ENCODE peak calls at places on chromosomes 7 and 10, in five cellular contexts. R is transverse colon, C is adrenal gland, F is IMR-90, X is cardiac muscle cell. T is an unnamed sample. For H3K4me1, the result is how much of the 10 kb centered on the place peaks cover.

GRCh38 chr7:152862033-152862432 is 102.5 kb downstream of the ACTR3B start:
- DNase-seq in R (no peak), C (no peak), F (no peak), X (no peak), T (no peak)

GRCh38 chr10:88781206-88781605 is 21.3 kb upstream of the LIPM start:
- DNase-seq in R (no peak), C (no peak), F (no peak), X (no peak), T (no peak)

GRCh38 chr7:123410273-123410928 is 124.0 kb downstream of the IQUB start:
- DNase-seq in R (no peak), C (peak), F (no peak), X (no peak), T (no peak)

GRCh38 chr10:17249820-17250219 is 21.8 kb downstream of the VIM start:
- DNase-seq in R (no peak), C (no peak), F (peak), X (no peak), T (no peak)

GRCh38 chr7:20193242-20193777 is 23.9 kb downstream of the MACC1 start:
- DNase-seq in R (no peak), C (no peak), F (peak), X (no peak), T (no peak)

GRCh38 chr10:9608592-9608991 is 1409.1 kb upstream of the CELF2 start:
- DNase-seq in R (no peak), C (no peak), F (peak), X (peak), T (no peak)

GRCh38 chr10:33279276-33279675 is 55.2 kb downstream of the NRP1 start:
- DNase-seq in R (no peak), C (no peak), F (peak), X (no peak), T (no peak)

GRCh38 chr10:49081532-49082275 is 33.6 kb downstream of the VSTM4 start:
- DNase-seq in R (no peak), C (peak), F (peak), X (peak), T (no peak)

GRCh38 chr7:112137141-112138101 is 68.8 kb downstream of the DOCK4 start:
- DNase-seq in R (no peak), C (no peak), F (no peak), X (peak), T (no peak)

GRCh38 chr7:99531354-99531765 is 20.6 kb downstream of the FAM200A start:
- DNase-seq in R (no peak), C (no peak), F (no peak), X (no peak), T (no peak)
- H3K4me3 ChIP-seq in R (no peak), C (no peak), F (no peak), X (no peak), T (no peak)

DNA sequence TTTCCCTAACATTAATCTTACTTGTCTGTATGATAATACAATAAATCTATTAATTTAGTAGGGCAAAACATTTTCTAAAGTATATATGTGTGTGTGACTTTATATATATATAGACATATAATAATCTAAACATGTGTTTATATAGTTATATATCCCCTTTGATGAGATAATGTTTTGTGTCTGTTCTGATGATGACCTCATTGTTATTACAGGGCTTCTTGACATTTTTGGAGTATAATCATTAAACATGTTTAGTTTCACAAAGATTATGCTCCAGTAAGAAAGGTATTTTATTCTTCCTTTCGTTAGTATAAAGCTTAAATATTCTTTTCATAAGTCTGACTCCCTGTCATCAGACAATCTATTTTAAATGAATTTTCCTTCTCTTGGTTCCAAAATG is 62.3 kb upstream of the CABCOCO1 start:
- DNase-seq in R (no peak), C (no peak), F (peak), X (no peak), T (no peak)
- H3K27ac ChIP-seq in R (no peak), C (no peak), F (no peak), X (no peak), T (no peak)

DNA sequence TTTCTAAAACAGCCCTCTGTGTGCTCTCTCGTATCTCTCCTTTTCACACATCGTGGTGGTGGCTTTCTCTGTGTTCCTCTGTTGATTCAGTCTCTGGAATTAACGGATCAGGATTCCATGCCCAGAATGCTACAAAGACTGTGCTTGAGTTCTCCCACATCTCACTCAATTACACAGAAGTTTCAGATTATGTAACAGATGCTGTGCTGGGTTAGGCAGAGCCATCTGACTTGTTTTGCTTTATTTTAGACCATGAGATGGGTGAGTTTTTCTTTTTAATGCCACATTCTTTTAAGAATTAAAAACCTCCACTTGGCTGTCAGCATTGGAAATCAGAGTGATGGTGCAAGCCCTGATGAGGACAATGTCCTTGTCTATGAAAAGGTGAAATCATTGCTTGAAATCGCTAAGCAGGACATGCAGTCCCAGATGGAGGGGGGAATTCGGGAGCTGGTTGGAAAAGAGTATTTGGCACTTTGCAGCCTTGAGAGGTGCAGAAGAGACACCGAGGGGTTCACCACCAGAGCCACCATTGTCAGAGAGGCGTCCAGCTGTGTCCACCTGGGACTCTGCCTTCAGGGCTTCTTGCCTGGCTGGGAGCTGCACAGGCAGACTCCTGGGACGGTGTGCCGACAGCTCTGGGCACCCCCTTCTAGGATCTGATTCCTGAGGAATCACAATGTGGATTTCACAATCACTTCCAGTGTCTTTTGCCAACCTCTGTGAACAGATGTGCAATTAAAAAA is 80.4 kb downstream of the EGFR start:
- DNase-seq in R (no peak), C (no peak), F (peak), X (no peak), T (no peak)
- H3K4me1 ChIP-seq in R (under half), C (under half), F (under half), X (under half), T (under half)

GRCh38 chr7:74272305-74273038 is 16.7 kb upstream of the CLIP2 start:
- DNase-seq in R (peak), C (peak), F (peak), X (no peak), T (no peak)
- H3K4me3 ChIP-seq in R (no peak), C (no peak), F (no peak), X (no peak), T (no peak)

DNA sequence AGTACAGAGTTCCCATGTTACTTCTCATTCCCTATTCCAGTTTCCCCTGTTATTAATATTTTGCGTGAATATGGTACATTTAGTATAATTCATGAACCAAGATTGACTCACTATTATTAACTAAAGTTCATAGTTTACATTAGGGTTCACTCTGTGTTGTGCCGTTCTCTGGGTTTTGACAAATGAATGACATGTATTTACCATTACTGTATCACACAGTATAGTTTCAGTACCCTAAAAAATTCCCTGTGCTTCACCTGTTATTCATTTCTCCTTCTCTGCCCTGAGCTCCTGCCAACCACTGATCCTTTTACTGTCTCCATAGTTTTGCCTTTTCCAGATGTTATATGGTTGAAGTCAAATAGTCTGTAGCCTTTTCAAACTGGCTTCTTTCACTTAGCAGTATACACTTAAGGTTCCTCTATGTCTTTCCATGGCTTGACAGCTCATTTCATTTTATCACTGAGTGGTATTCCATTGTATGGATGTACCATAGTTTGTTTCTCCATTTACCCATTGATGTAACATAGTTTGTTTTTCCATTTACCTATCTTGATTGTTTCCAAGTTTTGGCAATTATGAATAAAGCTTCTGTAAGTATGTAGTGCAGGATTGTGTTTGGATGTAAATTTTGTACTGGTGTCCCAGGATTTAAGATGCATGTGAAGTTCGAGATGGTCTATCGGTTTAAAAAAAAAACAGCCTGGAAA is 58.8 kb downstream of the CDK14 start:
- DNase-seq in R (no peak), C (no peak), F (no peak), X (no peak), T (no peak)
- H3K27ac ChIP-seq in R (no peak), C (no peak), F (no peak), X (no peak), T (no peak)

GRCh38 chr10:4403638-4404252 is 422.3 kb upstream of the AKR1E2 start:
- DNase-seq in R (no peak), C (no peak), F (no peak), X (no peak), T (no peak)
- H3K4me1 ChIP-seq in R (under half), C (under half), F (under half), X (under half), T (under half)

GRCh38 chr7:81725496-81726117 is 44.2 kb downstream of the HGF start:
- DNase-seq in R (no peak), C (no peak), F (peak), X (no peak), T (no peak)
- H3K4me3 ChIP-seq in R (no peak), C (no peak), F (no peak), X (no peak), T (no peak)

GRCh38 chr10:102399217-102400021 is 3.9 kb downstream of the NFKB2 start:
- DNase-seq in R (peak), C (peak), F (peak), X (peak), T (peak)

GRCh38 chr10:102397222-102398171 is 2.0 kb downstream of the NFKB2 start:
- DNase-seq in R (no peak), C (no peak), F (no peak), X (no peak), T (no peak)

GRCh38 chr10:102396751-102397151 is 1.2 kb downstream of the NFKB2 start:
- DNase-seq in R (no peak), C (no peak), F (no peak), X (no peak), T (no peak)

GRCh38 chr10:102400061-102400460 is 4.6 kb downstream of the NFKB2 start:
- DNase-seq in R (no peak), C (no peak), F (no peak), X (no peak), T (no peak)

DNA sequence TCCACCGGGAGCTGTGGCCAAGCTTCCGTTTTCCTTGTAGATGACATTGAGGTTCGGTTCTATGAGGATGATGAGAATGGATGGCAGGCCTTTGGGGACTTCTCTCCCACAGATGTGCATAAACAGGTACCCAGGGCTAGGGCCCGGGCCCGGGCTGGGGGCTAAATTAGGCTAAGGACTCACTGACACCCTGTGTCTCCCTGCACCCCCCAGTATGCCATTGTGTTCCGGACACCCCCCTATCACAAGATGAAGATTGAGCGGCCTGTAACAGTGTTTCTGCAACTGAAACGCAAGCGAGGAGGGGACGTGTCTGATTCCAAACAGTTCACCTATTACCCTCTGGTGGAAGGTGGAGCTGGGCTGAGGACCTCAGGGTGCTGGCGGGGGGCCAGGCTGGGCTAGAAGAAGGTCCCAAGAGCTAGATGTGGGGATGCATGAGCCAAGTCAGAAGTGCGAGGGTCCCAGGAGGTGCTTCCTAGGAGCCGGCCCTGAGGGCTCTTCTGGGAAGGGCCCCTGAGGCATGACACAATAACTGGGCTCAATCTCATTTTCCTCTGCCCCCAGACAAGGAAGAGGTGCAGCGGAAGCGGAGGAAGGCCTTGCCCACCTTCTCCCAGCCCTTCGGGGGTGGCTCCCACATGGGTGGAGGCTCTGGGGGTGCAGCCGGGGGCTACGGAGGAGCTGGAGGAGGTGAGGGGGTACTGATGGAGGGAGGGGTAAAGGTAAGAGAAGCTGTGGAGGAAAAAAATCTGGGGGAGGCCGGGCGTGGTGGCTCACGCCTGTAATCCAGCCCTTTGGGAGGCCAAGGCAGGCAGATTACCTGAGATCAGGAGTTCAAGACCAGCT is 2.9 kb downstream of the NFKB2 start:
- DNase-seq in R (no peak), C (no peak), F (no peak), X (no peak), T (no peak)
- H3K27ac ChIP-seq in R (peak), C (peak), F (no peak), X (no peak), T (peak)